ENCODE peak calls at places on chromosomes 11 and 22, in ten cellular contexts. Z is ovary, O is PC-3, J is mammary epithelial cell, Q is sigmoid colon, K is Peyer's patch, T is transverse colon, R is suprapubic skin, B is esophagus squamous epithelium, V is MM.1S. H is an unnamed sample.

GRCh38 chr11:76141901-76142300 is 64.4 kb downstream of the WNT11 start:
- DNase-seq in Z (no peak), O (no peak), J (no peak), Q (no peak), K (no peak), T (no peak), R (no peak), B (no peak), V (no peak), H (no peak)

GRCh38 chr11:3146612-3147256 is 18.4 kb downstream of the OSBPL5 start:
- DNase-seq in Z (no peak), O (no peak), J (no peak), Q (no peak), K (no peak), T (no peak), R (no peak), B (no peak), V (no peak), H (peak; percentile 54)

GRCh38 chr11:70641366-70641765 is 243.0 kb downstream of the CTTN start:
- DNase-seq in Z (no peak), O (no peak), J (no peak), Q (no peak), K (no peak), T (no peak), R (no peak), B (no peak), V (no peak), H (no peak)

GRCh38 chr22:46969961-46970360 is 207.5 kb downstream of the TBC1D22A start:
- DNase-seq in Z (no peak), O (no peak), J (no peak), Q (peak; percentile 45), K (no peak), T (no peak), R (no peak), B (no peak), V (no peak), H (no peak)

GRCh38 chr11:1310315-1310687 is 869 bp upstream of the TOLLIP start:
- DNase-seq in Z (no peak), O (no peak), J (no peak), Q (no peak), K (no peak), T (peak; percentile 43), R (no peak), B (no peak), V (peak; percentile 38), H (no peak)

GRCh38 chr11:23399995-23400394 is 539.7 kb upstream of the CCDC179 start:
- DNase-seq in Z (no peak), O (no peak), J (no peak), Q (peak; percentile 40), K (no peak), T (no peak), R (no peak), B (no peak), V (no peak), H (no peak)

GRCh38 chr11:61905801-61906521 is 11.4 kb downstream of the RAB3IL1 start:
- DNase-seq in Z (no peak), O (no peak), J (no peak), Q (no peak), K (no peak), T (no peak), R (no peak), B (no peak), V (no peak), H (no peak)

GRCh38 chr11:14359573-14360031 is 619 bp upstream of the RRAS2 start:
- DNase-seq in Z (no peak), O (peak; percentile 26), J (no peak), Q (no peak), K (no peak), T (no peak), R (no peak), B (no peak), V (no peak), H (no peak)

GRCh38 chr11:118434553-118435232 is 1.6 kb upstream of the KMT2A start:
- DNase-seq in Z (peak; percentile 50), O (peak; percentile 49), J (peak; percentile 31), Q (peak; percentile 67), K (peak; percentile 59), T (peak; percentile 32), R (peak; percentile 68), B (no peak), V (peak; percentile 31), H (no peak)

GRCh38 chr11:78318733-78319132 is 98.9 kb downstream of the GAB2 start:
- DNase-seq in Z (no peak), O (no peak), J (no peak), Q (no peak), K (no peak), T (no peak), R (no peak), B (no peak), V (no peak), H (no peak)

GRCh38 chr11:66277475-66278391 is at the start of gene CNIH2:
- DNase-seq in Z (peak; percentile 58), O (peak; percentile 50), J (no peak), Q (no peak), K (peak; percentile 78), T (peak; percentile 47), R (no peak), B (no peak), V (peak; percentile 38), H (no peak)

GRCh38 chr11:111820059-111820375 is 51.4 kb downstream of the ALG9 start:
- DNase-seq in Z (no peak), O (no peak), J (no peak), Q (no peak), K (no peak), T (no peak), R (no peak), B (no peak), V (no peak), H (no peak)

GRCh38 chr11:94511932-94512781 is at the start of gene C11orf97:
- DNase-seq in Z (peak; percentile 65), O (peak; percentile 76), J (peak; percentile 28), Q (peak; percentile 72), K (peak; percentile 72), T (peak; percentile 59), R (peak; percentile 62), B (no peak), V (peak; percentile 62), H (peak; percentile 45)

GRCh38 chr11:11347583-11347982 is 5.5 kb downstream of the CSNK2A3 start:
- DNase-seq in Z (peak; percentile 22), O (no peak), J (no peak), Q (peak; percentile 74), K (no peak), T (no peak), R (no peak), B (no peak), V (no peak), H (no peak)

DNA sequence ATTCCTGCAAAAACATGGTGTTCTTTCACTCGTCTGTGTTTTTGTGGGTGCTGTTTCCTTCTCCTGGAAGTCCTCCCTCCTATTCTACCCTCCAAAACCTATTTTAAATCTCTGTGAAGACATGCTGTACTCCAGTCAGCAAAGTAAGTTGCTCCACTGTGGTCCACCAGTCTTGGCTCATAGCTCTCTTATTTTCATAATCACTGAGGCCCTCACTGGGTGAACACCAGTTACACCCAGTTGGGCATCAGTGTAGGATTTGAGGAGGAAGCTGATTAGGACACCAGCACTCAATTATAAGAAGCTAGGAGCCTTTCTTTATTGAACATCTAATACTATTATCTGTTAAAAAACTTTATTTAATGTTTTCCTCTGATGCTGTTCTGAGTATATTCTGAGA is 23.9 kb upstream of the EED start:
- DNase-seq in Z (no peak), O (no peak), J (no peak), Q (no peak), K (no peak), T (no peak), R (no peak), B (no peak), V (no peak), H (no peak)
- H3K4me3 ChIP-seq in Z (no peak overlapping the region), O (no peak overlapping the region), J (no peak overlapping the region), Q (no peak overlapping the region), K (no peak overlapping the region), T (no peak overlapping the region), R (no peak overlapping the region), B (no peak overlapping the region), V (no peak overlapping the region), H (no peak overlapping the region)

DNA sequence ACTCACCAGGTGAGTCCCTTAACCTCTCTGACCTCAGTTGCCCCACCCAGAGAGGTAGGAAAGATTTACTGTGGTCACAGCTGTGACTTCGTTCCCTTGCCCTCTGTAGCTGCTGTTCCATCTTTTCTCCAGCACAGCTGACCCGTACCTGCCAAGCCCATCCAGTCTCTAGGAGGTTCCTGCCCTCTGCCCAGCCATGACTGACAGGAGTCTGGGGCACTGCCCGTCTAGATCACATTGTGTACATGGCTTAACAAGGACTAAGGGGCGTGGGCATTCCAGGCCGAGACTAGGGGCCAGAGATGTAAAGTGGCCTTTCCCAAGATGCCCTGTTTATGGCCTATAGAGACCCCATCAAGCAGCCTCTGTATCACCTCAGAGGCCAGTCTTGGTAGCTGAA is 132.0 kb downstream of the PARVA start:
- DNase-seq in Z (no peak), O (no peak), J (no peak), Q (no peak), K (no peak), T (no peak), R (no peak), B (no peak), V (no peak), H (no peak)
- H3K27ac ChIP-seq in Z (no peak overlapping the region), O (no peak overlapping the region), J (no peak overlapping the region), Q (peak overlapping the region; percentile 69), K (no peak overlapping the region), T (peak overlapping the region; percentile 18), R (no peak overlapping the region), B (peak overlapping the region; percentile 68), V (no peak overlapping the region), H (no peak overlapping the region)

GRCh38 chr11:122977455-122978302 is 4.0 kb downstream of the BSX start:
- DNase-seq in Z (no peak), O (no peak), J (no peak), Q (peak; percentile 59), K (no peak), T (no peak), R (no peak), B (no peak), V (no peak), H (no peak)
- H3K4me3 ChIP-seq in Z (no peak overlapping the region), O (no peak overlapping the region), J (no peak overlapping the region), Q (no peak overlapping the region), K (no peak overlapping the region), T (no peak overlapping the region), R (peak overlapping the region; percentile 22), B (peak overlapping the region; percentile 42), V (no peak overlapping the region), H (no peak overlapping the region)

GRCh38 chr11:119634301-119634700 is 94.7 kb downstream of the NECTIN1 start:
- DNase-seq in Z (no peak), O (no peak), J (no peak), Q (no peak), K (no peak), T (no peak), R (no peak), B (no peak), V (no peak), H (no peak)

GRCh38 chr11:119626197-119626909 is 102.6 kb downstream of the NECTIN1 start:
- DNase-seq in Z (no peak), O (no peak), J (no peak), Q (no peak), K (no peak), T (no peak), R (no peak), B (no peak), V (no peak), H (no peak)

GRCh38 chr11:119626910-119627305 is 102.1 kb downstream of the NECTIN1 start:
- DNase-seq in Z (no peak), O (no peak), J (no peak), Q (peak; percentile 48), K (no peak), T (no peak), R (no peak), B (no peak), V (no peak), H (no peak)

GRCh38 chr11:119629085-119629484 is 99.9 kb downstream of the NECTIN1 start:
- DNase-seq in Z (no peak), O (no peak), J (no peak), Q (peak; percentile 43), K (no peak), T (no peak), R (no peak), B (no peak), V (no peak), H (no peak)

GRCh38 chr11:119629834-119630624 is 99.0 kb downstream of the NECTIN1 start:
- DNase-seq in Z (no peak), O (no peak), J (no peak), Q (no peak), K (no peak), T (no peak), R (no peak), B (no peak), V (no peak), H (no peak)
- H3K27ac ChIP-seq in Z (no peak overlapping the region), O (no peak overlapping the region), J (no peak overlapping the region), Q (no peak overlapping the region), K (no peak overlapping the region), T (no peak overlapping the region), R (no peak overlapping the region), B (no peak overlapping the region), V (no peak overlapping the region), H (no peak overlapping the region)